ENCODE peak calls at places on chromosome 4, in four cellular contexts. One of them, this sample, is unnamed.

GRCh38 chr4:186701273-186701672 is 22.4 kb downstream of the FAT1 start:
- DNase-seq in A172: no peak
- DNase-seq in sciatic nerve: peak; percentile 69
- DNase-seq in stimulated activated CD8-positive, alpha-beta memory T cell treated with anti-CD3 and anti-CD28 coated beads, Interleukin-4, amount 100 ng/mL, for 4 hours: no peak
- DNase-seq in this sample: peak; percentile 51

GRCh38 chr4:185912779-185913178 is 100.8 kb upstream of the SORBS2 start:
- DNase-seq in A172: peak; percentile 31
- DNase-seq in stimulated activated CD8-positive, alpha-beta memory T cell treated with anti-CD3 and anti-CD28 coated beads, Interleukin-4, amount 100 ng/mL, for 4 hours: no peak
- DNase-seq in sciatic nerve: no peak
- DNase-seq in this sample: no peak

GRCh38 chr4:33470805-33471204 is 2750.6 kb downstream of the PCDH7 start:
- DNase-seq in sciatic nerve: no peak
- DNase-seq in stimulated activated CD8-positive, alpha-beta memory T cell treated with anti-CD3 and anti-CD28 coated beads, Interleukin-4, amount 100 ng/mL, for 4 hours: no peak
- DNase-seq in A172: no peak
- DNase-seq in this sample: no peak

GRCh38 chr4:164293181-164293580 is 460.8 kb upstream of the SMIM31 start:
- DNase-seq in stimulated activated CD8-positive, alpha-beta memory T cell treated with anti-CD3 and anti-CD28 coated beads, Interleukin-4, amount 100 ng/mL, for 4 hours: no peak
- DNase-seq in sciatic nerve: no peak
- DNase-seq in A172: peak; percentile 6
- DNase-seq in this sample: no peak

GRCh38 chr4:57504139-57504538 is 394.0 kb upstream of the IGFBP7 start:
- DNase-seq in sciatic nerve: no peak
- DNase-seq in stimulated activated CD8-positive, alpha-beta memory T cell treated with anti-CD3 and anti-CD28 coated beads, Interleukin-4, amount 100 ng/mL, for 4 hours: no peak
- DNase-seq in A172: no peak
- DNase-seq in this sample: no peak

GRCh38 chr4:147583876-147584275 is 33.3 kb upstream of the TMEM184C start:
- DNase-seq in sciatic nerve: no peak
- DNase-seq in stimulated activated CD8-positive, alpha-beta memory T cell treated with anti-CD3 and anti-CD28 coated beads, Interleukin-4, amount 100 ng/mL, for 4 hours: no peak
- DNase-seq in A172: no peak
- DNase-seq in this sample: no peak

GRCh38 chr4:187937557-187937956 is 58.0 kb upstream of the ZFP42 start:
- DNase-seq in sciatic nerve: no peak
- DNase-seq in A172: no peak
- DNase-seq in stimulated activated CD8-positive, alpha-beta memory T cell treated with anti-CD3 and anti-CD28 coated beads, Interleukin-4, amount 100 ng/mL, for 4 hours: no peak
- DNase-seq in this sample: no peak

GRCh38 chr4:74531952-74532794 is 87.2 kb downstream of the AREG start:
- DNase-seq in A172: peak; percentile 58
- DNase-seq in sciatic nerve: no peak
- DNase-seq in stimulated activated CD8-positive, alpha-beta memory T cell treated with anti-CD3 and anti-CD28 coated beads, Interleukin-4, amount 100 ng/mL, for 4 hours: no peak
- DNase-seq in this sample: peak; percentile 52